ENCODE peak calls at places on chromosomes 5 and 9, in nine cellular contexts. R, G, A, T, E, B, P, Q and Z are unnamed samples.

GRCh38 chr9:109238677-109239076 is 71.6 kb upstream of the FRRS1L start:
- DNase-seq in R (no peak), G (no peak), A (peak; percentile 55), T (no peak), E (no peak), B (no peak), P (no peak), Q (no peak), Z (no peak)

GRCh38 chr5:171825046-171825445 is 39.4 kb downstream of the SMIM23 start:
- DNase-seq in R (no peak), G (no peak), A (peak; percentile 81), T (no peak), E (no peak), B (peak; percentile 50), P (no peak), Q (no peak), Z (no peak)

GRCh38 chr5:126503602-126504104 is 80.4 kb downstream of the GRAMD2B start:
- DNase-seq in R (no peak), G (no peak), A (peak; percentile 50), T (no peak), E (no peak), B (no peak), P (no peak), Q (peak; percentile 28), Z (no peak)

GRCh38 chr5:74767579-74767913 is 497 bp downstream of the NSA2 start:
- DNase-seq in R (peak; percentile 47), G (no peak), A (peak; percentile 67), T (peak; percentile 16), E (peak; percentile 28), B (peak; percentile 31), P (peak; percentile 76), Q (peak; percentile 42), Z (peak; percentile 59)

GRCh38 chr9:137813167-137813566 is 64.4 kb upstream of the CACNA1B start:
- DNase-seq in R (no peak), G (no peak), A (no peak), T (no peak), E (no peak), B (no peak), P (no peak), Q (no peak), Z (no peak)

GRCh38 chr5:80864706-80865435 is 95.3 kb upstream of the RASGRF2 start:
- DNase-seq in R (no peak), G (no peak), A (no peak), T (no peak), E (no peak), B (no peak), P (no peak), Q (no peak), Z (no peak)

GRCh38 chr5:92641031-92641962 is 939.7 kb downstream of the NR2F1-AS1 start:
- DNase-seq in R (no peak), G (no peak), A (peak; percentile 82), T (peak; percentile 79), E (peak; percentile 52), B (no peak), P (peak; percentile 49), Q (peak; percentile 66), Z (no peak)

GRCh38 chr9:120376101-120376500 is 203.9 kb downstream of the CDK5RAP2 start:
- DNase-seq in R (no peak), G (no peak), A (no peak), T (no peak), E (no peak), B (no peak), P (no peak), Q (no peak), Z (no peak)

GRCh38 chr5:156230887-156231286 is 96.1 kb upstream of the SGCD start:
- DNase-seq in R (no peak), G (no peak), A (no peak), T (no peak), E (no peak), B (no peak), P (no peak), Q (no peak), Z (no peak)

GRCh38 chr5:27524515-27524914 is 486.1 kb upstream of the CDH9 start:
- DNase-seq in R (no peak), G (no peak), A (no peak), T (no peak), E (no peak), B (no peak), P (no peak), Q (no peak), Z (no peak)

GRCh38 chr9:70011366-70011765 is 32.3 kb upstream of the MAMDC2 start:
- DNase-seq in R (no peak), G (no peak), A (peak; percentile 34), T (no peak), E (no peak), B (no peak), P (no peak), Q (peak; percentile 37), Z (no peak)

GRCh38 chr5:73617510-73618279 is 8.3 kb upstream of the ARHGEF28 start:
- DNase-seq in R (no peak), G (no peak), A (peak; percentile 47), T (no peak), E (no peak), B (no peak), P (peak; percentile 18), Q (peak; percentile 67), Z (no peak)

DNA sequence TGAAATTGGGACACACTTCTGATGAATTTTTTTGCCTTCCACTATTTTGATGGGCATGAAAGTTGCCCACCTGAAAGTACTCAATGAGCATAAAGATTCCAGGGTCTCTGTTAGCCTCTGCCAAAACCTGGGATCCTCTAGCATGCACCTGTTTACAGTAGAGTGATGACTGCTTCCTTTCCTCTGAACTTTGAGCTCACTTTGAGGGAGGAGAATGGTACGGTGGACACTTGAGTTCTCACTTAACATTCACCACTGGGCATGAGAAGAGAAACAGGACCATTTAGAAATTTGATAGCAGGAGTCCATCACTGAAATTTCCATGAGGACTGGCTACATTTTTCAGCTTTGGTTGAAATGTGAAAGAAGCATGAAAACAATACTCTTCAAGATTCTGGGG is 374.8 kb downstream of the KDM4C start:
- DNase-seq in R (no peak), G (no peak), A (no peak), T (no peak), E (no peak), B (no peak), P (no peak), Q (no peak), Z (no peak)
- H2AFZ ChIP-seq in R (no peak overlapping the region), G (no peak overlapping the region), A (no peak overlapping the region), T (no peak overlapping the region), E (no peak overlapping the region), B (no peak overlapping the region), P (no peak overlapping the region), Q (no peak overlapping the region), Z (no peak overlapping the region)

DNA sequence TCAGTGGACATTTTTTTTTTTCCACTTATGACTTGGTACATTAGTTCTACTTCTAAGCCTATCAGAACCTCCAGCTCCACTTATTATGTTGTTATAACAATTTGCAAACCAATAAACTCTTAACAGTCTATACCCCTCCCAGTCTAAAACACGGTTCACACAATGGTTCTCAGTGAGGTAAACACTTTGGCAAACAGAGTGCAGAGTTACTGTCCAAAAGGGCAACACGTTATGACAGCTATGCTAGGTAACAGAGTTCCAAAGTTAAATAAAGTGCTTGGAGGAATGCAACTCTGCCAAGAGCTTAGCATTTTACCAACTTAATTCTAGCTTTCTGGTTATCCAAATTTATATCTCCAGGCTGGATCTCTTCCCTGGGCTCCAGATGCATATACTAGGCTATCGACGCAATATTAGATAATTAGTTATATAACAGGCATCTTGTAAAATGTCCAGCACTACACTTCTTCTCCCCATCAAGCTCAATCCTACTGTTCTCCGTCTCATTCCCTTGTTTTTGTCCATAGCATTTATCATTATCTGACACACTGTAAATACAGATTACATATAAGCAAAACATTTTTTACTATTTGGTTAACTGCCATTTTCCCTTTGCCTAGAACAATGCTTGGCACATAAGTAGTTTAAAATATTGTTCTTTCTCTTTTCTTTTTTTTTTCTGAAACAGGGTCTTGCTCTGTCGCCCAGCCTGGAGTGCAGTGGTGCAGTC is 14.3 kb downstream of the FNBP1 start:
- DNase-seq in R (no peak), G (no peak), A (no peak), T (peak; percentile 93), E (no peak), B (no peak), P (peak; percentile 30), Q (no peak), Z (no peak)
- H3K4me2 ChIP-seq in R (no peak overlapping the region), G (peak overlapping the region; percentile 91), A (no peak overlapping the region), T (peak overlapping the region; percentile 82), E (no peak overlapping the region), B (no peak overlapping the region), P (peak overlapping the region; percentile 10), Q (no peak overlapping the region), Z (peak overlapping the region; percentile 31)

GRCh38 chr5:151222769-151223446 is 984 bp downstream of the CCDC69 start:
- DNase-seq in R (peak; percentile 58), G (no peak), A (no peak), T (no peak), E (no peak), B (no peak), P (peak; percentile 27), Q (no peak), Z (peak; percentile 23)

GRCh38 chr5:151224372-151224771 is 480 bp upstream of the CCDC69 start:
- DNase-seq in R (no peak), G (no peak), A (no peak), T (no peak), E (no peak), B (no peak), P (no peak), Q (no peak), Z (peak; percentile 83)

GRCh38 chr5:151225071-151225470 is 1.2 kb upstream of the CCDC69 start:
- DNase-seq in R (no peak), G (no peak), A (no peak), T (no peak), E (no peak), B (no peak), P (no peak), Q (no peak), Z (peak; percentile 34)

GRCh38 chr5:151222054-151222768 is 1.7 kb downstream of the CCDC69 start:
- DNase-seq in R (no peak), G (no peak), A (no peak), T (no peak), E (no peak), B (peak; percentile 58), P (no peak), Q (no peak), Z (no peak)

GRCh38 chr5:151223447-151224264 is at the start of gene CCDC69:
- DNase-seq in R (peak; percentile 88), G (no peak), A (peak; percentile 80), T (peak; percentile 52), E (peak; percentile 53), B (peak; percentile 96), P (peak; percentile 86), Q (peak; percentile 57), Z (peak; percentile 79)
- TF ChIP-seq CTCF in R (no peak), G (no peak), A (no peak), T (peak; percentile 21), E (no peak), B (no peak), P (peak; percentile 19), Q (no peak), Z (peak; percentile 40)

GRCh38 chr5:124538196-124538595 is 208.2 kb downstream of the ZNF608 start:
- DNase-seq in R (no peak), G (no peak), A (no peak), T (no peak), E (no peak), B (no peak), P (no peak), Q (no peak), Z (no peak)

GRCh38 chr5:124536333-124536732 is 210.1 kb downstream of the ZNF608 start:
- DNase-seq in R (no peak), G (no peak), A (peak; percentile 13), T (peak; percentile 9), E (no peak), B (no peak), P (no peak), Q (no peak), Z (no peak)

GRCh38 chr5:124538931-124539330 is 207.5 kb downstream of the ZNF608 start:
- DNase-seq in R (no peak), G (no peak), A (no peak), T (no peak), E (no peak), B (no peak), P (no peak), Q (no peak), Z (no peak)

GRCh38 chr5:124537136-124537919 is 209.1 kb downstream of the ZNF608 start:
- DNase-seq in R (no peak), G (no peak), A (peak; percentile 10), T (peak; percentile 23), E (no peak), B (no peak), P (no peak), Q (no peak), Z (no peak)
- H2AFZ ChIP-seq in R (no peak overlapping the region), G (no peak overlapping the region), A (no peak overlapping the region), T (no peak overlapping the region), E (no peak overlapping the region), B (no peak overlapping the region), P (no peak overlapping the region), Q (no peak overlapping the region), Z (no peak overlapping the region)